ENCODE peak calls at places on chromosomes 16 and 17, in four cellular contexts. R is GM12878, M is K562, S is HepG2. F is an unnamed sample.

GRCh38 chr17:14211778-14212177 is 24.9 kb downstream of the CDRT15 start:
- DNase-seq in R (no peak), M (no peak), S (no peak), F (no peak)

GRCh38 chr17:81178136-81179091 is 12.4 kb upstream of the AATK start:
- DNase-seq in R (no peak), M (no peak), S (no peak), F (no peak)

GRCh38 chr16:16917201-16917600 is 538.3 kb downstream of the NPIPA7 start:
- DNase-seq in R (no peak), M (no peak), S (no peak), F (no peak)

GRCh38 chr16:76614255-76614654 is 337.1 kb downstream of the CNTNAP4 start:
- DNase-seq in R (no peak), M (no peak), S (no peak), F (no peak)

GRCh38 chr17:330993-331701 is 21.5 kb downstream of the RPH3AL start:
- DNase-seq in R (no peak), M (no peak), S (no peak), F (no peak)

GRCh38 chr17:73278465-73279453 is 17.1 kb upstream of the CPSF4L start:
- DNase-seq in R (no peak), M (no peak), S (no peak), F (no peak)

GRCh38 chr16:86285938-86286921 is 224.1 kb upstream of the FOXF1 start:
- DNase-seq in R (no peak), M (no peak), S (no peak), F (no peak)

GRCh38 chr16:84446086-84446485 is 58.4 kb downstream of the MEAK7 start:
- DNase-seq in R (no peak), M (no peak), S (no peak), F (no peak)

GRCh38 chr17:44084131-44084538 is 13.6 kb downstream of the G6PC3 start:
- DNase-seq in R (no peak), M (peak), S (no peak), F (no peak)

GRCh38 chr17:10151667-10152496 is 46.5 kb downstream of the GAS7 start:
- DNase-seq in R (no peak), M (no peak), S (no peak), F (no peak)

GRCh38 chr17:43042025-43042424 is 17.0 kb downstream of the RND2 start:
- DNase-seq in R (no peak), M (peak), S (no peak), F (no peak)

GRCh38 chr17:76530826-76531500 is 6.5 kb downstream of the CYGB start:
- DNase-seq in R (no peak), M (no peak), S (no peak), F (no peak)

GRCh38 chr17:72702998-72703397 is 389.5 kb downstream of the SLC39A11 start:
- DNase-seq in R (no peak), M (no peak), S (no peak), F (no peak)

GRCh38 chr17:7347630-7348477 is 4.1 kb upstream of the KCTD11 start:
- DNase-seq in R (no peak), M (no peak), S (no peak), F (no peak)
- TF ChIP-seq SRF in R (no peak), M (no peak), S (no peak), F (no peak)

GRCh38 chr16:50756466-50756865 is 14.6 kb downstream of the CYLD start:
- DNase-seq in R (no peak), M (no peak), S (no peak), F (no peak)

GRCh38 chr16:50751528-50751927 is 9.6 kb downstream of the CYLD start:
- DNase-seq in R (no peak), M (no peak), S (no peak), F (no peak)

GRCh38 chr16:50747206-50747956 is 5.5 kb downstream of the CYLD start:
- DNase-seq in R (peak), M (no peak), S (peak), F (peak)

DNA sequence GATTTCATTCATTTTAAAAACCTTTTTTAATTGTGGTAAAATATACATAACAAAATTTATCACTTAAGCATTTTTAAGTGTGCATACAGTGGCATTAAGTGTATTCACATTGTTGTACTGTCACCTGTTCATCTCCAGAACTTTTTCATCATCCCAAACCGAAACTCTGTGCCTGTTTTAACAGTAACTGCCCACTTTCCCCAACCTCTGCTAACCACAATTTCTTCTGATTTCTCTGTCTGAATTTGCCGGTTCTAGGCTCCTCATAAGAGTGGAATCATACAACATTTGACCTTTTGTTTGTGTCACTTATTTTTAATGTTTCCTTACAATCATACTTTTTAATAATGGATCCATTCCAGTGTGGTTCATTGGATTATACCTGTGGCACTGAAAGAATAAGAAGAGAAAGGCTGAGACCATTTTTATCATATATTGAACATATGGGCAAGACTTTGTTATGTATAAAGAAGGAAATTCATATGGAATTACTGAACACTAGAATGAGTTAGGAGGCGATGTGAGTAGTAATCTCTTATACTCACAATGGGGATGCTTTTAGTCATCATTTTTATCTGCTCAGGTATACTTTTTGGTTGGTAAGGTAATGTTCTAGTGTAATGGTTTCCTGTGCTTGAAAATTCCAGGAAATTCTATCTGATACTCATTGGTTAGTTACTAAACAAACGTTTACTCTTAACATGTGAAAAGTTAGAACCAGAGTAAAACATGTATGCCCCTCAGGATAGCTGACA is 10.8 kb downstream of the CYLD start:
- DNase-seq in R (no peak), M (no peak), S (no peak), F (no peak)
- TF ChIP-seq ZBTB33 in R (no peak), M (no peak), S (no peak), F (no peak)

GRCh38 chr17:37743612-37743874 is 1.3 kb downstream of the HNF1B start:
- DNase-seq in R (no peak), M (no peak), S (peak), F (no peak)

GRCh38 chr17:37742762-37743611 is 1.9 kb downstream of the HNF1B start:
- DNase-seq in R (no peak), M (no peak), S (peak), F (no peak)

GRCh38 chr17:37744633-37744927 is 279 bp downstream of the HNF1B start:
- DNase-seq in R (no peak), M (no peak), S (no peak), F (no peak)

GRCh38 chr17:37744961-37745800 is at the start of gene HNF1B:
- DNase-seq in R (no peak), M (no peak), S (peak), F (no peak)

DNA sequence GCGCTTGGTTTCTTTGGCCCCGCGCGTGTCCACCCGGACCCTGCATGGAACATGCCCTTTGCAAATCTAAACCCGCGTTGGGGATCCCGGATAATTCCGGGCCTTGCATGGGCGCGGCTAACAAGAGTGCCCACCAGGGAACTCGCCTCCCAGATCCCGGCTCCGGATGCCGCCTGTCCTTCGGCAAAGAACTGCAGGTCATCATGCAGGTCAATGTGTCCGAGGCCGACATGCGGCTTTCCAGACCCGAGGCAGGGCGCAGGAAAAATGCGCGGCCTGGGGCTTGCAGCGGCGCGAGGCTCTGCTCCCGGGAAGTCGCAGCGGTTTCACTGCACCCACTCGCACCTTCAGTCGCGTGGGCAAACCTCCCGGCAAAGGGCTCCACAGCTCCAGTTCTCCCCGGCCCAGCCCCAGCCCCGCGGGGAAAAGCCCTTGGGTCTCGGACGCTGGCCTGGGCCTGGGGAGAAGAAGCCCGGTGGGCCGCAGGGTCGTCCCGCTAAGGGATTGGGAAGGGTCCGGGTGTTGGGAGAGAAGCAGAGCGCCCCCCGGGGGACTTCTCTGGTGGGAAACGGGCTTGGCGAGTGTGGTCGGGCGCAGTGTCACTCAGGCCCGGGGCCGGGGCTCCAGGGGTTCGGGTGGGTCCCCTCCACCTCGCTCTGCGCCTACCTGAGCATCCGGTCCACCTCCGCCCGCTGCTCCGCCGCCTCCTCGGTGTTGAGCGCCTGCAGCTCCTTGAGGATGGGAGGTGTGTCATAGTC is 805 bp downstream of the HNF1B start:
- DNase-seq in R (no peak), M (no peak), S (peak), F (no peak)
- TF ChIP-seq SRF in R (no peak), M (no peak), S (no peak), F (no peak)

GRCh38 chr17:49393491-49394255 is 21.0 kb downstream of the PHB1 start:
- DNase-seq in R (no peak), M (no peak), S (no peak), F (no peak)
- TF ChIP-seq ZBTB33 in R (no peak), M (no peak), S (no peak), F (no peak)

GRCh38 chr17:64022631-64023063 is 2.2 kb upstream of the ICAM2 start:
- DNase-seq in R (no peak), M (peak), S (no peak), F (no peak)

GRCh38 chr17:64028874-64029464 is 8.5 kb upstream of the ICAM2 start:
- DNase-seq in R (no peak), M (peak), S (peak), F (peak)

GRCh38 chr17:64025732-64026294 is 5.4 kb upstream of the ICAM2 start:
- DNase-seq in R (peak), M (peak), S (peak), F (peak)

GRCh38 chr17:64024215-64024654 is 3.8 kb upstream of the ICAM2 start:
- DNase-seq in R (no peak), M (peak), S (no peak), F (no peak)

GRCh38 chr17:64024781-64025731 is 4.6 kb upstream of the ICAM2 start:
- DNase-seq in R (no peak), M (no peak), S (no peak), F (no peak)
- TF ChIP-seq SRF in R (no peak), M (no peak), S (no peak), F (no peak)

DNA sequence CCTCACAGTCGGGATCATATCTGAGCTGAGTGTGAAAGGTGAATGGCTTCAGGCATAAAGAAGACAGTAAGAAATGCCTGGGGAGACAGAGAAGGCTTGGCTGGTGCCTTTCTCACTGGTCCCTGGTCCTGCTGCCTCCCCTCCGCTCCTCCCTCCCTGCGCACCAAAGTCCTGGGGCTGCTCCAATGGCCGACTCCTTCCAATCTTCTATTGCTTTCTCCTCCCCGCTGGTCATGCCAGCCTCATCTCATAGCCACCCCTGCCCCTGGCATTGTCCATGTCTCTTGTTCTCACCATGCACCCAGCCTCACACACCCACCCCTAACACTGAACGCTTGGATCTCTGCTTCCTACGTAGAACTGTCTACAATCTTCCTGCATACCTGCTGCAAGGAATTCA is 18.0 kb downstream of the TLE7 start:
- DNase-seq in R (no peak), M (no peak), S (no peak), F (no peak)
- TF ChIP-seq ZBTB33 in R (no peak), M (no peak), S (no peak), F (no peak)

GRCh38 chr16:56388209-56388608 is 37.1 kb downstream of the AMFR start:
- DNase-seq in R (no peak), M (no peak), S (no peak), F (no peak)
- TF ChIP-seq SRF in R (no peak), M (no peak), S (no peak), F (no peak)

DNA sequence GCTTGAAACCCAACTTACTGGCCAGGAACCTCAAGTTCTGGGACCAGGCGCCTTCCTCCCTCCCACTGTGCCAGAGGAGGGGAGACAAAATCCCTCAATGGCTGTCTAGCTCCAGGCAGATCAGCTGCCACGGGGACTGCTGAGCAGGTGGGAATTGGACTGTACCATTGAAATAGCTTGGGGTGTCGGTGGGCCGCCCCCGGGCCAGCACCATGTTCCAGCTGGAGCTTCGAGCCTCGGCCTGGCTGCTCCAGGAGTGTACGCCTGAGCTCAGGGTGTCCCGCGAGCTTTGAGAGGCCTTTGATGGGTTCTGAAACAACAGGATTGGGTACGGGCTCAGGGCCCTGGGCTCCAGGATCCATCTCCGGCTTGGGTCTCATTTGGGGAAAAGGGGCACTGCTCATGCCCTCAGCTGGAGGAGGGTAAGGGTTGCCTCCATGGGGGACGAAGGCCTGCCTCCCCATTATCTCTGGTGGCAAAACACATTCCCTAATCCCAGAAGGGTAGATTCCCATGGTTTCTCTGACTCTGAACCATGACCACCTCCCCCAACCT is 4.6 kb upstream of the SPATA32 start:
- DNase-seq in R (no peak), M (no peak), S (no peak), F (no peak)
- TF ChIP-seq ZBTB33 in R (no peak), M (no peak), S (no peak), F (no peak)

GRCh38 chr17:58611331-58611730 is 80.5 kb downstream of the TEX14 start:
- DNase-seq in R (no peak), M (no peak), S (no peak), F (no peak)

GRCh38 chr17:58601976-58602375 is 87.5 kb upstream of the MTMR4 start:
- DNase-seq in R (no peak), M (no peak), S (no peak), F (no peak)

GRCh38 chr17:58605986-58606385 is 85.9 kb downstream of the TEX14 start:
- DNase-seq in R (no peak), M (no peak), S (no peak), F (no peak)

GRCh38 chr17:58605470-58605869 is 86.4 kb downstream of the TEX14 start:
- DNase-seq in R (no peak), M (no peak), S (no peak), F (no peak)

GRCh38 chr17:58606934-58607333 is 84.9 kb downstream of the TEX14 start:
- DNase-seq in R (no peak), M (no peak), S (no peak), F (no peak)
- TF ChIP-seq SRF in R (no peak), M (no peak), S (no peak), F (no peak)

GRCh38 chr17:9072626-9073339 is 51.5 kb downstream of the NTN1 start:
- DNase-seq in R (no peak), M (no peak), S (no peak), F (no peak)
- TF ChIP-seq ZBTB33 in R (no peak), M (no peak), S (no peak), F (no peak)

F was measured in HCT116.